ENCODE peak calls at places on chromosomes 12 and 14, in seven cellular contexts. S, R, Z, V, T, H and F are unnamed samples.

GRCh38 chr12:102095677-102096263 is 24.1 kb downstream of the NUP37 start:
- DNase-seq in Z (no peak), T (peak), H (peak), S (no peak), R (peak), V (no peak), F (peak)

GRCh38 chr14:103625361-103626095 is 3.5 kb upstream of the KLC1 start:
- DNase-seq in R (no peak), Z (no peak), T (no peak), V (peak), S (peak), H (no peak), F (no peak)

GRCh38 chr12:96359328-96359727 is 40.9 kb downstream of the CDK17 start:
- DNase-seq in Z (no peak), R (no peak), H (no peak), V (no peak), S (no peak), T (no peak), F (no peak)

GRCh38 chr12:51323966-51324895 is at the start of gene BIN2:
- DNase-seq in V (peak), Z (peak), R (no peak), H (no peak), S (peak), T (no peak), F (no peak)

GRCh38 chr14:67240168-67240932 is 885 bp upstream of the PALS1 start:
- DNase-seq in H (peak), R (peak), T (peak), Z (peak), S (peak), V (peak), F (peak)

GRCh38 chr12:65415826-65416225 is 137.3 kb downstream of the MSRB3 start:
- DNase-seq in S (no peak), H (no peak), R (no peak), T (no peak), Z (no peak), V (no peak), F (peak)

GRCh38 chr12:124322271-124322998 is 27.5 kb downstream of the RFLNA start:
- DNase-seq in T (no peak), S (no peak), Z (no peak), V (no peak), H (no peak), R (no peak), F (no peak)

GRCh38 chr12:62537544-62537943 is 70.9 kb downstream of the MON2 start:
- DNase-seq in R (peak), T (peak), Z (no peak), V (no peak), H (no peak), S (no peak), F (no peak)

GRCh38 chr12:48998497-48999353 is 450 bp downstream of the DDN start:
- DNase-seq in S (no peak), H (no peak), Z (no peak), R (no peak), V (peak), T (peak), F (no peak)

GRCh38 chr12:59486827-59487226 is 109.0 kb upstream of the SLC16A7 start:
- DNase-seq in S (no peak), H (no peak), T (peak), R (no peak), V (no peak), Z (no peak), F (no peak)

GRCh38 chr14:40413146-40413545 is 980.9 kb upstream of the FBXO33 start:
- DNase-seq in S (no peak), Z (no peak), V (no peak), R (no peak), T (no peak), H (no peak), F (no peak)

GRCh38 chr14:60736494-60736893 is 1.9 kb downstream of the MNAT1 start:
- DNase-seq in V (no peak), R (peak), Z (no peak), S (no peak), T (peak), H (no peak), F (no peak)

GRCh38 chr12:98595152-98595988 is 1.9 kb downstream of the SLC25A3 start:
- DNase-seq in R (peak), V (peak), T (peak), Z (no peak), H (no peak), S (no peak), F (no peak)

GRCh38 chr12:75155962-75156361 is 53.7 kb downstream of the KCNC2 start:
- DNase-seq in S (no peak), R (no peak), H (no peak), T (no peak), V (no peak), Z (no peak), F (no peak)